ENCODE peak calls at places on chromosomes 5 and 9, in ten cellular contexts. Z is IMR-90, D is ovary, U is sigmoid colon, G is heart left ventricle, Q is HCT116, H is A549, X is lower leg skin, C is GM12892, P is stomach. S is an unnamed sample.

GRCh38 chr5:58077387-58077786 is 382.5 kb downstream of the PLK2 start:
- DNase-seq in Z (no peak), D (no peak), U (no peak), G (no peak), Q (no peak), H (no peak), X (no peak), C (no peak), P (no peak), S (no peak)

GRCh38 chr5:149679876-149680809 is 50.0 kb upstream of the PPARGC1B start:
- DNase-seq in Z (no peak), D (no peak), U (no peak), G (peak), Q (no peak), H (no peak), X (no peak), C (no peak), P (peak), S (no peak)

GRCh38 chr9:92716557-92716956 is 46.6 kb upstream of the IPPK start:
- DNase-seq in Z (peak), D (peak), U (no peak), G (peak), Q (peak), H (peak), X (peak), C (peak), P (peak), S (no peak)

GRCh38 chr5:129852747-129853352 is 51.4 kb upstream of the CHSY3 start:
- DNase-seq in Z (peak), D (peak), U (peak), G (peak), Q (peak), H (peak), X (peak), C (no peak), P (peak), S (peak)

GRCh38 chr5:38426986-38427950 is 129.2 kb downstream of the LIFR start:
- DNase-seq in Z (peak), D (no peak), U (no peak), G (no peak), Q (no peak), H (no peak), X (no peak), C (no peak), P (no peak), S (no peak)

GRCh38 chr5:65647941-65648340 is 23.1 kb downstream of the SHLD3 start:
- DNase-seq in Z (no peak), D (no peak), U (no peak), G (no peak), Q (no peak), H (no peak), X (no peak), C (no peak), P (no peak), S (no peak)

GRCh38 chr5:172820046-172820767 is 13.8 kb upstream of the ERGIC1 start:
- DNase-seq in Z (peak), D (peak), U (peak), G (peak), Q (peak), H (no peak), X (no peak), C (no peak), P (peak), S (no peak)

GRCh38 chr5:149677721-149678120 is 52.4 kb upstream of the PPARGC1B start:
- DNase-seq in Z (no peak), D (no peak), U (peak), G (no peak), Q (no peak), H (no peak), X (no peak), C (no peak), P (no peak), S (no peak)

GRCh38 chr9:133122935-133123611 is 2.0 kb upstream of the RALGDS start:
- DNase-seq in Z (peak), D (peak), U (peak), G (no peak), Q (no peak), H (no peak), X (no peak), C (no peak), P (no peak), S (no peak)

GRCh38 chr9:107737987-107738743 is 248.6 kb upstream of the KLF4 start:
- DNase-seq in Z (peak), D (peak), U (peak), G (peak), Q (no peak), H (no peak), X (peak), C (no peak), P (no peak), S (peak)

GRCh38 chr5:140113180-140113698 is 670 bp upstream of the PURA start:
- DNase-seq in Z (no peak), D (peak), U (peak), G (peak), Q (no peak), H (no peak), X (no peak), C (peak), P (no peak), S (no peak)

GRCh38 chr9:105497704-105498103 is 49.9 kb downstream of the FSD1L start:
- DNase-seq in Z (no peak), D (no peak), U (no peak), G (no peak), Q (no peak), H (no peak), X (no peak), C (no peak), P (no peak), S (no peak)

DNA sequence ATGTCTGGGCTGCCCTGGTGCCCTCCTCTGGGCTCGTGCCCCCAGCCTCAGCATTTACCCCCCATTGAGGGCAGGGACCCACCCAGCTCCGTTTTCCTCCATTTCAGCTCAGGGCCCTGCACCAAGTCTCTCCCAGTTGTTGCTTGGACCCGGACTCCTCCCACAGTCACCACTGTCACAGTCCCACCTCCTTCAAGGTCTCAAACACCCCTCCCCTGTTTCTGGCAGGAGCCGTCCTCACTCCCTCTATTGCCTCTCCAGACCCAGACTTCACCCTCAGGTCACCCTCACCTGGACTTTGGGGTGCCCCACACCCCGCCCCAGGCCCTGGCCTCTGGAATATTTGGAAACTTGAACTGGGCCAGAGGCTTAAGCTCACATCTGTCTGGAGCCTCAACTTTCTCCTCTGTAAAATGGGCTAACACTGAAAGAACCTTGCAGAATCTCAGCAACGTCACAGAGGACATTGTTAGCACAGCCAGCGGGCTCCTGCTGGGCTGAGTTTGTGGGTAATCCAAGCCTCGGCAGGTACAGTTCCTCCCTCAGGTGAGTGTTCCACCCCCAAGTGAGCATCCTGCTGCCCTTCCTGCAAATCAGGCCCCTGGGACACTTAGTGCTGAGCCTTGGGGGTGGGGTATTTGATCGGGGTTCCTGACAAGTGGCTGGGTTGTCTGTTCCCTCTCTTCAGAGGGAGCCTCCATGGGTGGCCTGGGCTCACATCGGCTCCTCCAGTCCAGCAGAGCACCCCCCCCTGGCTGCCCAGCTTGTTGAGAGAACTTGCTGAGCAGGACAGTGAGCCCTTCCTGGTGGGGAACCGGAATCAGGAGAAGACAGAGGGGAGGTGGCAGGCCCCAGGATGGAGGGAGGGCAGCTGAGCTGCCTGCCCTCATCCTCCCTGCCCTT is 130.1 kb downstream of the C9orf50 start:
- DNase-seq in Z (no peak), D (peak), U (peak), G (peak), Q (no peak), H (peak), X (no peak), C (no peak), P (no peak), S (no peak)
- TF ChIP-seq POLR2A in Z (no peak), D (no peak), U (no peak), G (no peak), Q (no peak), H (no peak), X (no peak), C (no peak), P (no peak), S (no peak)

GRCh38 chr9:136118061-136118366 is 661 bp downstream of the TMEM250 start:
- DNase-seq in Z (no peak), D (no peak), U (no peak), G (no peak), Q (no peak), H (no peak), X (no peak), C (no peak), P (no peak), S (no peak)

GRCh38 chr9:136120119-136120393 is 1.4 kb upstream of the TMEM250 start:
- DNase-seq in Z (no peak), D (no peak), U (no peak), G (no peak), Q (no peak), H (no peak), X (no peak), C (no peak), P (no peak), S (no peak)

GRCh38 chr9:136117291-136118060 is 1.2 kb downstream of the TMEM250 start:
- DNase-seq in Z (no peak), D (peak), U (no peak), G (peak), Q (no peak), H (peak), X (no peak), C (no peak), P (peak), S (peak)

GRCh38 chr9:136119259-136120118 is 814 bp upstream of the TMEM250 start:
- DNase-seq in Z (peak), D (peak), U (no peak), G (no peak), Q (no peak), H (peak), X (peak), C (no peak), P (no peak), S (peak)

DNA sequence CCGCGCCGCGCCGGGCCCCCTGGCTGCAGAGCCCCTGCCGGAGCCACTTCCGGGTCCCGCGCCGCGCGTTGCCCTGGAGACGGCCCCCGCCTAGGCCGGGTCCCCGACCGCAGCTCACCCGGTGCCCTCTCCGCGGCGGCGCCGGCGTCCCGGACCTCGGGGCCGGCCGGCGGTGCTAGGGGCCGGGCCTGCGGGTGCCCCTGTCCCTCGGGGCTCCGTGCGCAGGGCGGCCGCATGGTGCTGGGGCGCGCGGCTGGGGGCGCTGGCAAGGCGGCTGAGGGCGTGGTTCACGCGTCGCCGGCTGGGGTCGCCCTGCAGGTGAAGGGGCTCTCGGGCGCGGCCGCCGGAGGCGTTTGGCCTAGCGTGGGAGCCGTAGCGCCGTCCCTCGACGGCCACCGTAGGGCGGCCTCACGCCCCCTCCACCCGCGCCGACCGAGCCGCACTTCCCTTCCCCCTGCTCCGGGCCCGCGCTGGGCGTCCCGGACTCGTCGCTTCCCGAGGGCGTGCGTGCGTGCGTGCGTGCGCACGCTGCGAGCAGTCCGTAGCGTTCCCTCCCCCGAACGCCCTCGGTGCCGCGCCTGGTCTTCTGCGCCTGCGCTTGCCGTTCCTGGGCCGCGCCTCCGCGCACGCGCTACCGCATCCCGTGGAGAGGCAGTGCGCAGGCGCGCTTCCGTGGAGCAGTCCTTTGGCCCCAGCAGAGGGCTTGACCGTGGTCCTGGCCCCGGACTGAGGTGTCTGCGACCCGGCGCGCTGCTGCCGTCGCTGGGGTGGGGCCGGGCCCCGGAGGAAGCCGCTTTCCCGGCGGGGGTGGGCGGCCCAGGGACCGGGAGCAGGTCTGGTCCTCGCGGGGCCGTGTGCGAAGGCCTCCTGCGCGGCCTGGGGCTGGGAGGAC is at the start of gene TMEM250:
- DNase-seq in Z (peak), D (peak), U (peak), G (peak), Q (peak), H (peak), X (peak), C (peak), P (peak), S (peak)
- TF ChIP-seq POLR2A in Z (peak), D (peak), U (peak), G (no peak), Q (peak), H (peak), X (peak), C (peak), P (no peak), S (peak)

DNA sequence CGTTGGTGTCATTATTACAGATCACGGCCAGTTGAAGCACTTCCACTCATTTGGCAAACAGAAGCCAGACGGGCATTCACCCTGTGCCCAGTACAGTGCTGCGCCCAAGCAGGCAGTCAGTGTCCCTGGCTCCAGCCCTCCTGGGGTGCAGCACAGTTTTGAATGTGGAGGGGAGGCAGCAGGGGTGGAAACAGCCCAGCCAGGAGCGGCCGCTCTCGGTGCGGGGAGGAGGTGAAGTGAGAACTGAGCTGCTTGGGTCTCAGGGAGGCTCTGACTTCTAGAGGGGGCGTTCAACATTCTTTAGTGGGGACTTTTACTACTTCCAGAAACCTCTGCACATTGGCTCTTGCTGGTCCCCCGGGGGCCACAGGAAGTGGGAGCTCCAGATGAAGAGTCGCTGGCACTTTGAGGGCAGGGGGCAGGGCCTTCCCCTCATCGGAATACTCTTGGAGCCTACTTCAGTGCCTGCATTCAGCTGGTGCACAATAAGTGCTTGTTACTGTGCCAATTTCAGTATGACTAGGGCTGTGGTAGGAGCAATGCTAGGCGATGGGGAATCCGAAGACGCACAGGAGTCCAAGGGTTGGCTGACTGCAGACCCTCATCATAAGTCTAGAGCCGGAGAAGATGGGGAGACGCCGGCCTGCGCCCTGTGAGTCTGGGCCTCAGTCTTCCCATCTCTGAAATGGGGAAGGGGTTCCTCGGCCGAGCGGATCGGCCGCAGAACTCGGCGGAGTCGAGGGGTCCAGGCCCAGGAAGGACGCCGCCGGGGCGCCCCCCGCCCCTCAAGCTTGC is 482 bp upstream of the NEK6 start:
- DNase-seq in Z (no peak), D (no peak), U (peak), G (no peak), Q (no peak), H (no peak), X (no peak), C (no peak), P (no peak), S (no peak)
- TF ChIP-seq POLR2A in Z (peak), D (no peak), U (no peak), G (no peak), Q (no peak), H (no peak), X (no peak), C (peak), P (no peak), S (no peak)

GRCh38 chr9:112032009-112032408 is 135.4 kb downstream of the UGCG start:
- DNase-seq in Z (no peak), D (no peak), U (no peak), G (no peak), Q (no peak), H (no peak), X (no peak), C (no peak), P (no peak), S (no peak)
- TF ChIP-seq POLR2A in Z (no peak), D (no peak), U (no peak), G (no peak), Q (no peak), H (no peak), X (no peak), C (peak), P (no peak), S (no peak)

S was measured in gastrocnemius medialis.